ENCODE peak calls at places on chromosomes 2 and 18, in five cellular contexts. G is A549, J is tibial nerve, N is HepG2, Q is fibroblast of lung. I is an unnamed sample.

GRCh38 chr2:239056611-239057010 is 208.7 kb downstream of the TWIST2 start:
- DNase-seq in Q (no peak), G (no peak), N (no peak), J (no peak), I (no peak)

GRCh38 chr18:51168031-51168742 is 29.3 kb downstream of the MEX3C start:
- DNase-seq in G (no peak), N (no peak), J (no peak), Q (no peak), I (no peak)

GRCh38 chr2:85769236-85769986 is 15.6 kb downstream of the ATOH8 start:
- DNase-seq in J (no peak), N (peak; percentile 75), Q (no peak), G (peak; percentile 92), I (no peak)

GRCh38 chr2:45274190-45274926 is 265.1 kb upstream of the SIX2 start:
- DNase-seq in Q (no peak), N (peak; percentile 95), J (no peak), G (no peak), I (no peak)

GRCh38 chr2:239953418-239954061 is 71.6 kb downstream of the NDUFA10 start:
- DNase-seq in Q (peak; percentile 74), J (no peak), G (no peak), N (no peak), I (no peak)

GRCh38 chr18:10101293-10101701 is 187.5 kb downstream of the VAPA start:
- DNase-seq in Q (peak; percentile 66), J (no peak), G (no peak), N (no peak), I (no peak)

GRCh38 chr2:234579231-234579962 is 82.5 kb upstream of the ARL4C start:
- DNase-seq in Q (peak; percentile 39), J (no peak), N (no peak), G (no peak), I (no peak)

GRCh38 chr2:133986076-133986837 is 267.6 kb upstream of the MGAT5 start:
- DNase-seq in N (no peak), Q (peak; percentile 64), G (peak; percentile 6), J (no peak), I (no peak)

GRCh38 chr2:170886391-170886790 is 42.7 kb upstream of the GORASP2 start:
- DNase-seq in G (no peak), J (no peak), N (no peak), Q (peak; percentile 97), I (no peak)

GRCh38 chr2:239312081-239312501 is 88.7 kb downstream of the HDAC4 start:
- DNase-seq in Q (no peak), N (no peak), J (no peak), G (no peak), I (no peak)

GRCh38 chr2:38099096-38099997 is 23.4 kb upstream of the CYP1B1 start:
- DNase-seq in J (no peak), Q (no peak), N (no peak), G (no peak), I (no peak)

GRCh38 chr2:241797441-241798080 is 11.4 kb upstream of the NEU4 start:
- DNase-seq in N (no peak), J (no peak), G (no peak), Q (no peak), I (no peak)

GRCh38 chr2:170332676-170333402 is 154.9 kb downstream of the MYO3B start:
- DNase-seq in N (no peak), G (no peak), J (no peak), Q (no peak), I (no peak)

GRCh38 chr2:64634338-64635267 is 19.1 kb downstream of the SERTAD2 start:
- DNase-seq in Q (no peak), G (no peak), J (peak; percentile 41), N (no peak), I (no peak)

GRCh38 chr2:216006164-216006663 is 7.1 kb downstream of the MREG start:
- DNase-seq in J (no peak), N (no peak), Q (peak; percentile 63), G (no peak), I (no peak)

GRCh38 chr18:23689616-23690504 is 607 bp downstream of the LAMA3 start:
- DNase-seq in J (no peak), N (no peak), Q (no peak), G (peak; percentile 17), I (no peak)

GRCh38 chr2:230661072-230661957 is 51.3 kb upstream of the CAB39 start:
- DNase-seq in Q (no peak), J (no peak), N (no peak), G (no peak), I (peak; percentile 94)

GRCh38 chr2:190717306-190717705 is 68.4 kb downstream of the NAB1 start:
- DNase-seq in G (no peak), Q (no peak), N (no peak), J (no peak), I (no peak)

DNA sequence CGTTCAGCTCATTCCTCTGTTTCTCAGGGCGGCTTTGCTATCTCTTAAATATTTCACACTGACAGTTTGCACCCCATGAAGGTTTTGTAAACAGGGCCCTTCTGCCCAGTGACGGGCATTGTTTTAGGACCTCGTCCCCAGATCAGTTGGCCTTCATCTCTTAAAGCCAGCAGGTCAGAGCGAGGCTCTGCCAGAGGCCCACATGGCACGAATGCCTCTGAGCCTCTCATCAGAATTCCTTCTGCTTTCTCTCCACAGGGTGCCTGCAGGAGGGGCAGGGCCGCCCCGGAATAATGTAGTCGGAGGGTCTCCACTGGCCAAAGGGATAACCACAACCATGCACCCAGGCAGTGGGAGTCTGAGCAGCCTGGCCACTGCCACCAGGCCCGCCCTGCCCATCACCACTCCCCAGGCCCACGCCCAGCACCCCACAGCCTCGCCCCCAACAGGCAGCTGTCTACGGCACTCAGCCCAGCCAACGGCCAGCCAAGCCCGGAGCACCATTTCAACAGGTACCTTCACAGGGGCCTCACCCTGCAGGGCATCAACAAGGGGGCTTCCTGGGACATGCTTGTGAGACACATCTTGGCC is 177.0 kb downstream of the SEPTIN10 start:
- DNase-seq in G (no peak), Q (no peak), J (no peak), N (no peak), I (no peak)
- H3K4me3 ChIP-seq in G (no peak overlapping the region), Q (no peak overlapping the region), J (no peak overlapping the region), N (no peak overlapping the region), I (no peak overlapping the region)

DNA sequence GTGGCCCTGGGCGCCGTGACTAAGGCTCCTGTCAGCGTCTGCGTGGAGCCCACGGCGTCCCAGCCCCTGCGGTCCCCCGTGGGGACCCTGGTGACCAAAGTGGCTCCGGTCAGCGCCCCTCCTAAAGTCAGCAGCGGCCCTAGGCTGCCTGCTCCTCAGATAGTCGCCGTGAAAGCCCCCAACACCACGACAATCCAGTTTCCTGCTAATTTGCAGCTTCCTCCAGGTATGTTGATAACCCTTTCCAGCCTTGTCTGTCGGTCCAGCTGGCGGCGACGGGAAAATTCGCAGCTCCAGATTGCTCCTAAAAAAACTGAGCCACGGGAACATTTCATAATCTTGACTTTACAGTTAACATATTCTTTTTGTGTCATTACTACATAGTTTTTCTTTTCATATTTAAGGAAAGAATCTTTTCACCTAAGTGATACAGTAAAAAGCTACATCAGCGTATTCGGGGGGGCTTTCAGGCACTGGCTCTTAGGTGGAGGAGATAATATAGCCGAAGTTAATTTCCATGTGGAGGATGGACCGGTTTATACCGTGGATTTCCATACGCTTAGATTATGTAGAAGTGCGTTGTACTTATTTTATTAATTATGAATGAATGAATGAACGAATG is 917 bp downstream of the TAF4B start:
- DNase-seq in Q (no peak), N (no peak), J (no peak), G (no peak), I (no peak)
- H3K4me3 ChIP-seq in Q (peak overlapping the region; percentile 71), N (peak overlapping the region; percentile 44), J (peak overlapping the region; percentile 80), G (peak overlapping the region; percentile 88), I (peak overlapping the region; percentile 64)

GRCh38 chr18:63312731-63313408 is 6.7 kb downstream of the BCL2 start:
- DNase-seq in Q (no peak), N (no peak), J (no peak), G (no peak), I (no peak)

GRCh38 chr18:63314062-63314790 is 5.3 kb downstream of the BCL2 start:
- DNase-seq in G (no peak), Q (no peak), N (no peak), J (no peak), I (no peak)

GRCh38 chr18:63314991-63315662 is 4.4 kb downstream of the BCL2 start:
- DNase-seq in Q (no peak), J (no peak), G (no peak), N (no peak), I (no peak)

GRCh38 chr18:63311481-63312409 is 7.8 kb downstream of the BCL2 start:
- DNase-seq in Q (no peak), G (no peak), J (no peak), N (no peak), I (no peak)

GRCh38 chr18:63313409-63313917 is 6.1 kb downstream of the BCL2 start:
- DNase-seq in G (no peak), Q (no peak), J (no peak), N (no peak), I (no peak)
- H3K4me3 ChIP-seq in G (no peak overlapping the region), Q (no peak overlapping the region), J (no peak overlapping the region), N (no peak overlapping the region), I (no peak overlapping the region)

GRCh38 chr2:49465157-49465831 is 311.0 kb upstream of the FSHR start:
- DNase-seq in J (no peak), N (no peak), Q (no peak), G (no peak), I (no peak)
- H3K4me3 ChIP-seq in J (no peak overlapping the region), N (no peak overlapping the region), Q (no peak overlapping the region), G (no peak overlapping the region), I (no peak overlapping the region)

GRCh38 chr18:48419268-48420022 is 10.3 kb upstream of the ZBTB7C start:
- DNase-seq in Q (no peak), N (peak; percentile 9), J (no peak), G (no peak), I (peak; percentile 20)

GRCh38 chr18:48418409-48419267 is 9.5 kb upstream of the ZBTB7C start:
- DNase-seq in G (no peak), J (peak; percentile 54), Q (no peak), N (no peak), I (no peak)

GRCh38 chr18:48418000-48418399 is 8.8 kb upstream of the ZBTB7C start:
- DNase-seq in J (no peak), N (no peak), Q (no peak), G (no peak), I (no peak)

GRCh38 chr18:48428494-48429177 is 19.5 kb upstream of the ZBTB7C start:
- DNase-seq in Q (no peak), N (no peak), J (no peak), G (no peak), I (no peak)

GRCh38 chr18:48422947-48423378 is 13.8 kb upstream of the ZBTB7C start:
- DNase-seq in J (no peak), G (no peak), N (no peak), Q (no peak), I (no peak)
- H3K4me3 ChIP-seq in J (no peak overlapping the region), G (no peak overlapping the region), N (no peak overlapping the region), Q (no peak overlapping the region), I (no peak overlapping the region)

GRCh38 chr18:76968073-76968472 is 145.7 kb downstream of the ZNF236 start:
- DNase-seq in G (no peak), Q (no peak), N (no peak), J (no peak), I (no peak)
- H3K4me3 ChIP-seq in G (no peak overlapping the region), Q (no peak overlapping the region), N (no peak overlapping the region), J (no peak overlapping the region), I (no peak overlapping the region)